ENCODE peak calls at places on chromosomes 7 and 10, in seven cellular contexts. D is astrocyte of the cerebellum, G is lung, I is midbrain, S is HL-60, A is brain microvascular endothelial cell, T is DMS153. W is an unnamed sample.

GRCh38 chr7:36615877-36616276 is 108.4 kb downstream of the AOAH start:
- DNase-seq in I (no peak), D (no peak), A (no peak), G (no peak), T (no peak), S (no peak), W (no peak)

GRCh38 chr10:46559231-46559671 is 2.8 kb upstream of the GPRIN2 start:
- DNase-seq in G (peak; percentile 27), I (no peak), S (no peak), A (no peak), D (no peak), T (no peak), W (no peak)

GRCh38 chr7:76003351-76003750 is 9.0 kb upstream of the TMEM120A start:
- DNase-seq in D (no peak), G (no peak), A (no peak), S (no peak), I (no peak), T (no peak), W (no peak)

GRCh38 chr7:44655341-44655740 is 48.9 kb downstream of the OGDH start:
- DNase-seq in D (no peak), A (no peak), S (no peak), G (no peak), I (no peak), T (no peak), W (no peak)

GRCh38 chr7:28685291-28685659 is 272.9 kb downstream of the TRIL start:
- DNase-seq in A (no peak), I (peak; percentile 69), S (no peak), G (no peak), T (no peak), D (no peak), W (no peak)

GRCh38 chr7:138979988-138980574 is 1.1 kb downstream of the KIAA1549 start:
- DNase-seq in G (no peak), I (peak; percentile 11), D (no peak), T (no peak), S (no peak), A (no peak), W (no peak)

GRCh38 chr7:25659841-25660240 is 431.6 kb upstream of the NPVF start:
- DNase-seq in D (no peak), S (no peak), I (no peak), G (no peak), T (no peak), A (no peak), W (no peak)

GRCh38 chr7:106485031-106485551 is 175.9 kb downstream of the CCDC71L start:
- DNase-seq in I (no peak), S (no peak), T (no peak), G (no peak), D (peak; percentile 64), A (peak; percentile 3), W (no peak)

GRCh38 chr7:100577103-100577502 is 3.4 kb upstream of the SAP25 start:
- DNase-seq in G (no peak), A (no peak), I (no peak), T (no peak), S (no peak), D (no peak), W (no peak)

GRCh38 chr10:1216576-1217236 is 160.5 kb downstream of the WDR37 start:
- DNase-seq in G (peak; percentile 27), A (no peak), S (no peak), D (no peak), T (no peak), I (no peak), W (no peak)

GRCh38 chr10:22831586-22831985 is 96.3 kb upstream of the ARMC3 start:
- DNase-seq in I (no peak), S (no peak), A (no peak), D (no peak), G (no peak), T (no peak), W (no peak)

GRCh38 chr10:127916826-127917225 is 9.9 kb downstream of the PTPRE start:
- DNase-seq in D (no peak), I (no peak), S (no peak), T (no peak), G (no peak), A (no peak), W (no peak)

GRCh38 chr10:44932338-44933116 is 21.4 kb downstream of the TMEM72 start:
- DNase-seq in S (peak; percentile 68), A (peak; percentile 72), G (peak; percentile 91), D (peak; percentile 60), T (peak; percentile 36), I (peak; percentile 88), W (peak; percentile 60)